ENCODE peak calls at places on chromosomes 2 and 18, in nine cellular contexts. T is GM12878, Y is MM.1S, H is neural progenitor cell, B is K562, V is H9, K is IMR-90, F is PC-3, X is H1. G is an unnamed sample.

GRCh38 chr2:106685180-106685897 is 198.2 kb downstream of the CD8B2 start:
- DNase-seq in T (no peak), Y (no peak), H (no peak), B (no peak), V (no peak), K (no peak), F (no peak), X (no peak), G (no peak)

GRCh38 chr2:172465417-172466334 is 38.3 kb downstream of the ITGA6 start:
- DNase-seq in T (no peak), Y (peak; percentile 76), H (peak; percentile 78), B (peak; percentile 76), V (peak; percentile 52), K (peak; percentile 89), F (peak; percentile 95), X (no peak), G (peak; percentile 90)

GRCh38 chr2:228105526-228106250 is 75.8 kb downstream of the SPHKAP start:
- DNase-seq in T (no peak), Y (no peak), H (no peak), B (no peak), V (no peak), K (no peak), F (no peak), X (no peak), G (no peak)

GRCh38 chr2:149611100-149611820 is 23.7 kb upstream of the MMADHC start:
- DNase-seq in T (no peak), Y (no peak), H (peak; percentile 49), B (no peak), V (peak; percentile 36), K (no peak), F (peak; percentile 13), X (no peak), G (no peak)

GRCh38 chr18:48973731-48974130 is 23.0 kb upstream of the SMAD7 start:
- DNase-seq in T (no peak), Y (no peak), H (no peak), B (no peak), V (no peak), K (peak; percentile 23), F (no peak), X (no peak), G (no peak)

GRCh38 chr2:206079699-206080465 is 6.1 kb downstream of the INO80D start:
- DNase-seq in T (no peak), Y (no peak), H (no peak), B (no peak), V (peak; percentile 71), K (no peak), F (no peak), X (peak; percentile 69), G (no peak)

GRCh38 chr2:109270758-109271305 is 141.8 kb downstream of the SH3RF3 start:
- DNase-seq in T (no peak), Y (no peak), H (no peak), B (no peak), V (no peak), K (no peak), F (peak; percentile 8), X (no peak), G (no peak)

GRCh38 chr2:9001229-9001628 is 2.3 kb downstream of the MBOAT2 start:
- DNase-seq in T (no peak), Y (no peak), H (no peak), B (peak; percentile 41), V (no peak), K (peak; percentile 55), F (peak; percentile 95), X (no peak), G (no peak)

GRCh38 chr2:52794611-52795010 is 973.0 kb upstream of the CHAC2 start:
- DNase-seq in T (no peak), Y (no peak), H (no peak), B (no peak), V (no peak), K (no peak), F (no peak), X (no peak), G (peak; percentile 8)

GRCh38 chr2:230864605-230865323 is at the start of gene ITM2C:
- DNase-seq in T (no peak), Y (peak; percentile 81), H (peak; percentile 80), B (peak; percentile 80), V (peak; percentile 82), K (peak; percentile 62), F (peak; percentile 76), X (no peak), G (peak; percentile 66)

GRCh38 chr18:44507729-44508325 is 172.9 kb upstream of the SETBP1 start:
- DNase-seq in T (peak; percentile 32), Y (no peak), H (no peak), B (no peak), V (no peak), K (no peak), F (no peak), X (no peak), G (no peak)

GRCh38 chr18:36354989-36355388 is 57.5 kb downstream of the FHOD3 start:
- DNase-seq in T (no peak), Y (no peak), H (no peak), B (no peak), V (no peak), K (peak; percentile 81), F (peak; percentile 68), X (no peak), G (peak; percentile 78)

GRCh38 chr2:3585239-3586109 is 9.4 kb upstream of the COLEC11 start:
- DNase-seq in T (no peak), Y (no peak), H (no peak), B (no peak), V (no peak), K (peak; percentile 95), F (peak; percentile 24), X (no peak), G (peak; percentile 30)

GRCh38 chr18:59063912-59064311 is 75.8 kb upstream of the SEC11C start:
- DNase-seq in T (no peak), Y (no peak), H (no peak), B (no peak), V (no peak), K (no peak), F (no peak), X (no peak), G (no peak)

GRCh38 chr2:12903272-12903671 is 186.5 kb downstream of the TRIB2 start:
- DNase-seq in T (no peak), Y (no peak), H (no peak), B (no peak), V (no peak), K (peak; percentile 44), F (no peak), X (no peak), G (peak; percentile 81)

GRCh38 chr2:230986520-230987136 is 9.3 kb upstream of the SPATA3 start:
- DNase-seq in T (no peak), Y (no peak), H (no peak), B (no peak), V (no peak), K (no peak), F (no peak), X (no peak), G (no peak)

GRCh38 chr2:236859896-236860295 is 225.8 kb upstream of the COPS8 start:
- DNase-seq in T (no peak), Y (no peak), H (no peak), B (no peak), V (no peak), K (no peak), F (no peak), X (peak; percentile 27), G (no peak)
- H2AFZ ChIP-seq in T (no peak overlapping the region), Y (no peak overlapping the region), H (no peak overlapping the region), B (no peak overlapping the region), V (no peak overlapping the region), K (no peak overlapping the region), F (no peak overlapping the region), X (no peak overlapping the region), G (no peak overlapping the region)

DNA sequence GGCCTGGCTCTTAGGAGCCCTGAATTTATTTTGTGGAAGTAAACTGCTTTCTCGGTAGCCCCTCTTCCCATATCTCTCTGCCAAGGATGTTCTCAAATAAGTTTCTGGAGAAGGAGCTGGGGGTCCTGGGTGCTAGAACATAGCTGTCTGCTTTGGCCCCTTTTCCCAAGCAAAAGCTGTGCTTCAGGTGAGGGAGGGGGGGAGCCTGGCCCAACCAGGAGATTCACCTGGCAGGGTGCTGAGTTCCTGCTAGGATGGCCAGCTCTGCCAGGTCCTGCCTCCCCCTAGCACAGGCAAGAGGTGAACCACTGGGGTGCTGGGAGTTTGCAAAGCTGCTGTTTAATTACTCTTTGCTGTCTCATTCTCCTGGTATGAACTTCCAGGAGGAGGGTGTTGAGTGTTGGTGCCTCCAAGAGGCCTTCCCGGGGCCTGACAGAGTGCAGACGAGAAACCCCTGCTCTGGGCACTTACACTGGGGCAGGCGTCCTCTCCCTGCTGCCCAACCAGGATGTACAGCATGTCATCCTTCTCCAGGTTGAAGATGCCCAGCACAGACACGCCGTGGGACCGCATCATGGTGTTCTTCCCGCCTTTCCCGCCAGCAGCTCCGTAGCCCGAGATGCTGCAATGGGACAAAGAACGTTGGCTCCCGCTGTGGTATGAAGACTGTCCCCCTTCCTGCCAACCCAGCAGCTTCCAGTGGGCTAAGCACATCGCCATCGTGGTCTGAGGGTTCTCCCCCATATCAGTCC is 124.2 kb downstream of the CLIP4 start:
- DNase-seq in T (no peak), Y (no peak), H (no peak), B (no peak), V (no peak), K (no peak), F (no peak), X (no peak), G (no peak)
- H3K4me1 ChIP-seq in T (peaks cover 13% of the 10 kb centered on the region), Y (no peaks in the 10 kb centered on the region), H (no peaks in the 10 kb centered on the region), B (no peaks in the 10 kb centered on the region), V (no peaks in the 10 kb centered on the region), K (peaks cover 3% of the 10 kb centered on the region), F (no peaks in the 10 kb centered on the region), X (no peaks in the 10 kb centered on the region), G (no peaks in the 10 kb centered on the region)

DNA sequence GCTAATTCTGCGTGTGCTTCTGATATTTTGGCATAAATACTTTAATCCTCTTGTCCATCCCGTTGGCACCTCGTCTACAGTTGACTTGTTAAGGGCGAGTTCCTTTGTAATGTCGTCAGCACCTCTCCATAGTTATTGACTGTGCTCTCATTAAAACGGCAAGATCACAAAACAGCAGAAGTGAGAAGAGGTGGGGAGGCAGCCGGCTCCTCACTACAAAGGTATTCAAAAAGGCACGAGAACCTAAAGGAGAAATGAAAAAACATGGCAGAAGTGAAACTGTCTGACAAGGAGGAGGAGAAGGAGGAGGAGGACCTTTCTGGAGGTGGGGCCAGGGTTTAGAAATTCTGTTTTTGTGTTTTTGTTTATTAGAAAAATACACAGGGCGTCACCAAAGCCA is 235.6 kb downstream of the BCL11A start:
- DNase-seq in T (peak; percentile 65), Y (peak; percentile 40), H (no peak), B (no peak), V (peak; percentile 14), K (no peak), F (no peak), X (no peak), G (no peak)
- H2AFZ ChIP-seq in T (peak overlapping the region; percentile 24), Y (peak overlapping the region; percentile 68), H (no peak overlapping the region), B (no peak overlapping the region), V (no peak overlapping the region), K (no peak overlapping the region), F (no peak overlapping the region), X (no peak overlapping the region), G (no peak overlapping the region)

DNA sequence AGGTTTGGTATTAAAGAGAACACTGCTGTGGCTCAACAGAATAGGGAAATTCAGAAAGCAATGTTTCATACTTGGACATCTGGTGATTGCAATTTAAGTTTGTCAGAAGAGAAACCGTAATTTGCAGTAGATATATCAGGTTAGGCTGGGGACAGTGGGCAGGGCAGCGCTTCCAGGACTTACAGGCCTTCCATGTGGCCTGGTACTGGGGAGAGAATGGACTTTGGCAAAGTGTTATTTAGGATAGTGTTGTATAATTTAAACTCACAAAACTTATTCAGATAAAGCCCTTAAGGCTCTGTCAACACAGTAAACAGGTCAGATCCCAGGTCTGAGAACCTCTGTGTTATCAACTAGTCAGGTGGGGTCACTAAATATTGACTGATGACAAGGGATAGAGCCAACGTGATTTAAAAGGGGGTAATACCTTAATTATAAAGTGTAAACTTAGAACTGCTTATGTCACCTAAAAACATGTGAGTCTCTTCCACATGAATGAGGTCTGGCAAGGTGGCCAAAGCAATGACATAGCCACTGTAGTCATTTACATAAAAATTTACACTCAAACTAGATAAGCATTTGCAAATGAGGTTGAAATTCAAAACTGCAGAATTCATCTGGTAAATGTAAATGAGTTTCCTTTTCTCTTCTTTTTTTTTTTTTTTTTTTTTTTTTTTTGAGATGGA is 80.2 kb upstream of the DNMT3A start:
- DNase-seq in T (no peak), Y (no peak), H (no peak), B (no peak), V (no peak), K (no peak), F (no peak), X (no peak), G (no peak)
- H3K4me1 ChIP-seq in T (peaks cover 31% of the 10 kb centered on the region), Y (peaks cover 49% of the 10 kb centered on the region), H (no peaks in the 10 kb centered on the region), B (no peaks in the 10 kb centered on the region), V (no peaks in the 10 kb centered on the region), K (no peaks in the 10 kb centered on the region), F (no peaks in the 10 kb centered on the region), X (no peaks in the 10 kb centered on the region), G (no peaks in the 10 kb centered on the region)